ENCODE peak calls at places on chromosomes 5 and 9, in six cellular contexts. T is neural progenitor cell, L is PC-3, G is GM23338, S is HCT116, K is SK-N-SH. Q is an unnamed sample.

GRCh38 chr9:132406554-132407122 is at the start of gene TTF1:
- DNase-seq in K (peak; percentile 92), G (peak; percentile 97), T (peak; percentile 96), S (peak; percentile 83), L (peak; percentile 85), Q (peak; percentile 94)

GRCh38 chr5:149210968-149211495 is 60.6 kb upstream of the AFAP1L1 start:
- DNase-seq in K (no peak), T (peak; percentile 84), G (peak; percentile 28), L (no peak), S (no peak), Q (no peak)

GRCh38 chr5:7208911-7209310 is 187.0 kb upstream of the ADCY2 start:
- DNase-seq in S (no peak), K (no peak), G (no peak), L (no peak), T (no peak), Q (no peak)

GRCh38 chr5:22938373-22938772 is 85.2 kb upstream of the CDH12 start:
- DNase-seq in S (no peak), T (no peak), K (no peak), L (peak; percentile 24), G (no peak), Q (no peak)

GRCh38 chr5:69525490-69525889 is 32.9 kb downstream of the OCLN start:
- DNase-seq in G (no peak), T (no peak), S (no peak), L (peak; percentile 87), K (no peak), Q (peak; percentile 23)

GRCh38 chr5:42570946-42571625 is 147.8 kb downstream of the GHR start:
- DNase-seq in K (no peak), L (peak; percentile 50), T (no peak), S (no peak), G (no peak), Q (no peak)

GRCh38 chr9:68872026-68872501 is 141.8 kb downstream of the PRKACG start:
- DNase-seq in K (no peak), S (no peak), G (peak; percentile 95), L (no peak), T (peak; percentile 65), Q (no peak)

GRCh38 chr9:134619983-134620612 is 21.5 kb upstream of the COL5A1 start:
- DNase-seq in G (no peak), S (no peak), L (no peak), T (no peak), K (no peak), Q (no peak)

GRCh38 chr5:122415481-122416120 is 103.6 kb downstream of the SNCAIP start:
- DNase-seq in K (peak; percentile 55), T (peak; percentile 83), L (peak; percentile 61), G (peak; percentile 89), S (peak; percentile 38), Q (peak; percentile 85)

GRCh38 chr5:77644443-77645157 is 6.1 kb upstream of the OTP start:
- DNase-seq in S (no peak), L (no peak), T (peak; percentile 79), G (peak; percentile 84), K (peak; percentile 44), Q (no peak)
- TF ChIP-seq EZH2phosphoT487 in S (no peak), L (no peak), T (peak; percentile 72), G (peak; percentile 30), K (peak; percentile 85), Q (peak; percentile 22)

DNA sequence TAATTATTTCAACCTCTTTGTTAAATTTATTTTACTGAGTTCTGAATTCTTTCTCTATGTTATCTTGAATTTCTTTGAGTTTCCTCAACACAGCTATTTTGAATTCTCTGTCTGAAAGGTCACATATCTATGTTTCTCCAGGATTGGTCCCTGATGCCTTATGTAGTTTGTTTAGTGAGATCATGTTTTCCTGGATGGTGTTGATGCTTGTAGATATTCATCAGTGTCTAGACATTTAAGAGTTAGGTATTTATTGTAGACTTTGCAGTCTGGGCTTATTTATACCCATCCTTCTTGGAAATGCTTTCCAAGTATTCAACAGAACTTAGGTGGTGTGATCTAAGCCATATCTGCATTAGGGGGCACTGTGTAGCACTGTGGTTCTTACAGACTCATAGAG is 70.2 kb upstream of the SLC27A6 start:
- DNase-seq in T (no peak), K (no peak), L (no peak), S (no peak), G (no peak), Q (no peak)
- TF ChIP-seq EZH2phosphoT487 in T (no peak), K (no peak), L (no peak), S (no peak), G (no peak), Q (no peak)

DNA sequence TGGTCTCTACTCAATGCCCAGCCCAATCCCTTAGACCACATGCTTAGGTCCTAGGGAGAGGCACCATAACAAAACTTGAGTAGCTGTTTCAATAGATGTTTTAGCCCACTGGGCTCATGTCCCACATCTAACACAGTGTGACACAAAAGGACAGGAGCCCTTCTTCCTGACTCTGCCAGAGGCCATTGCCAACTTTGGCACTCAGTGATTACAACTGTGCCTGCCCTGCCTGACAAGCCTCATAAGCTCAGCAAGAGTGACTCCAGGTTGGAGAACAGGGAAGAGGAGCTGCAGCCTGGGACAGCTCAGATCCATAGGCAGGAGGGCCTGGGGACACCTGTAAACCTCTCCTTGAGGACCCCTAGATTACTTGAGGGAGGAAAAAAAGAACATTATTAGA is 230.8 kb downstream of the ENC1 start:
- DNase-seq in S (no peak), G (no peak), T (no peak), K (no peak), L (no peak), Q (no peak)
- TF ChIP-seq EZH2phosphoT487 in S (no peak), G (no peak), T (no peak), K (no peak), L (no peak), Q (no peak)

GRCh38 chr9:107637421-107638420 is 148.2 kb upstream of the KLF4 start:
- DNase-seq in L (peak; percentile 31), G (peak; percentile 80), K (peak; percentile 57), T (peak; percentile 65), S (no peak), Q (peak; percentile 93)
- TF ChIP-seq EZH2phosphoT487 in L (no peak), G (no peak), K (no peak), T (peak; percentile 35), S (no peak), Q (no peak)

Q was measured in hepatocyte.